ENCODE peak calls at places on chromosomes 11 and 22, in four cellular contexts. V is heart left ventricle; D is effector memory CD4-positive, alpha-beta T cell; B is adipocyte. H is an unnamed sample.
A peak's percentile ranks its signal among the peaks of the same experiment; 100 is the strongest.

GRCh38 chr11:77407613-77408012 is 66.3 kb downstream of the PAK1 start:
- DNase-seq in B (peak; percentile 89), D (no peak), V (no peak), H (peak; percentile 78)

GRCh38 chr11:106413222-106413621 is 335.8 kb downstream of the AASDHPPT start:
- DNase-seq in V (no peak), B (no peak), D (no peak), H (no peak)

GRCh38 chr11:129779342-129779741 is 36.3 kb upstream of the TMEM45B start:
- DNase-seq in D (no peak), B (no peak), V (no peak), H (no peak)

GRCh38 chr11:118953265-118953664 is 2.8 kb upstream of the UPK2 start:
- DNase-seq in V (no peak), B (no peak), D (no peak), H (no peak)

GRCh38 chr22:19419464-19420178 is 11.9 kb downstream of the HIRA start:
- DNase-seq in D (peak; percentile 16), B (no peak), V (no peak), H (no peak)

GRCh38 chr11:125348704-125349635 is 147.1 kb downstream of the FEZ1 start:
- DNase-seq in D (no peak), V (no peak), B (peak; percentile 79), H (peak; percentile 84)

GRCh38 chr22:35065796-35066218 is at the start of gene ISX:
- DNase-seq in B (no peak), D (no peak), V (no peak), H (no peak)

GRCh38 chr11:28107331-28107725 is 628 bp downstream of the KIF18A start:
- DNase-seq in B (peak; percentile 55), D (no peak), V (no peak), H (no peak)

GRCh38 chr11:35227551-35228341 is 88.8 kb downstream of the CD44 start:
- DNase-seq in D (no peak), B (no peak), V (no peak), H (no peak)

GRCh38 chr11:66361502-66361941 is 10.0 kb downstream of the SLC29A2 start:
- DNase-seq in V (peak; percentile 37), B (no peak), D (no peak), H (no peak)

H was measured in GM03348.